ENCODE peak calls at places on chromosome 3, in eight cellular contexts. D is PC-9, W is osteocyte, E is HL-60, V is heart left ventricle, L is GM13977, M is cardiac muscle cell, G is AG09319. X is an unnamed sample.

GRCh38 chr3:195159819-195160175 is 111.2 kb downstream of the XXYLT1 start:
- DNase-seq in D (no peak), M (no peak), E (no peak), W (no peak), G (no peak), L (no peak), V (no peak), X (no peak)

GRCh38 chr3:194622621-194623360 is 10.4 kb downstream of the TMEM44 start:
- DNase-seq in V (no peak), W (no peak), M (no peak), E (no peak), L (no peak), G (no peak), D (no peak), X (no peak)

GRCh38 chr3:62951037-62951613 is 75.9 kb upstream of the CADPS start:
- DNase-seq in M (no peak), D (no peak), L (no peak), G (no peak), W (no peak), E (no peak), V (no peak), X (no peak)

GRCh38 chr3:137642305-137642704 is 121.8 kb upstream of the SOX14 start:
- DNase-seq in V (no peak), W (no peak), E (no peak), G (no peak), M (no peak), L (no peak), D (no peak), X (no peak)

GRCh38 chr3:69391554-69391953 is 5.7 kb upstream of the FRMD4B start:
- DNase-seq in M (no peak), W (no peak), G (no peak), D (no peak), V (no peak), E (no peak), L (no peak), X (no peak)

GRCh38 chr3:111924283-111924682 is 54.5 kb upstream of the ABHD10 start:
- DNase-seq in W (no peak), M (no peak), E (no peak), V (peak), G (no peak), L (no peak), D (peak), X (no peak)

GRCh38 chr3:98903099-98903498 is 1.6 kb upstream of the DCBLD2 start:
- DNase-seq in V (no peak), G (no peak), D (peak), E (no peak), L (no peak), W (no peak), M (no peak), X (no peak)

GRCh38 chr3:101779808-101780366 is 876 bp downstream of the NXPE3 start:
- DNase-seq in E (no peak), G (no peak), D (no peak), W (no peak), L (no peak), M (no peak), V (no peak), X (no peak)

GRCh38 chr3:103126111-103126510 is 691.3 kb downstream of the ZPLD1 start:
- DNase-seq in G (no peak), V (no peak), W (no peak), M (no peak), L (no peak), D (no peak), E (no peak), X (no peak)

GRCh38 chr3:52396011-52396906 is 48.6 kb downstream of the SEMA3G start:
- DNase-seq in G (no peak), L (no peak), M (no peak), D (no peak), W (no peak), E (no peak), V (peak), X (no peak)

GRCh38 chr3:133694288-133695268 is 32.8 kb upstream of the TOPBP1 start:
- DNase-seq in G (no peak), E (no peak), M (no peak), W (no peak), V (no peak), L (no peak), D (no peak), X (no peak)

GRCh38 chr3:177538743-177539730 is 341.8 kb upstream of the TBL1XR1 start:
- DNase-seq in E (no peak), W (no peak), D (no peak), L (no peak), M (no peak), G (no peak), V (no peak), X (no peak)

GRCh38 chr3:131883711-131884407 is 151.0 kb downstream of the CPNE4 start:
- DNase-seq in E (no peak), V (no peak), W (no peak), D (no peak), L (no peak), G (no peak), M (no peak), X (no peak)

GRCh38 chr3:2784627-2785026 is 325.5 kb downstream of the IL5RA start:
- DNase-seq in M (no peak), D (no peak), G (no peak), E (no peak), L (no peak), W (no peak), V (no peak), X (no peak)

GRCh38 chr3:58058654-58059263 is 50.5 kb downstream of the FLNB start:
- DNase-seq in G (no peak), W (no peak), D (no peak), E (no peak), L (no peak), M (no peak), V (no peak), X (no peak)

GRCh38 chr3:72154391-72155300 is 369.7 kb upstream of the PROK2 start:
- DNase-seq in L (no peak), E (no peak), V (no peak), M (no peak), W (no peak), G (no peak), D (no peak), X (no peak)

GRCh38 chr3:173584834-173585831 is 187.6 kb downstream of the NLGN1 start:
- DNase-seq in V (peak), E (no peak), L (no peak), W (no peak), D (peak), M (peak), G (peak), X (no peak)

GRCh38 chr3:16307832-16308531 is 43.0 kb downstream of the OXNAD1 start:
- DNase-seq in G (no peak), L (no peak), W (no peak), M (no peak), E (no peak), D (no peak), V (no peak), X (no peak)

GRCh38 chr3:56911363-56911762 is 109.6 kb upstream of the ARHGEF3 start:
- DNase-seq in G (no peak), M (peak), E (no peak), W (no peak), V (peak), L (no peak), D (no peak), X (no peak)

GRCh38 chr3:129530331-129530761 is 1.9 kb downstream of the RHO start:
- DNase-seq in M (peak), L (no peak), D (no peak), W (no peak), V (no peak), E (no peak), G (peak), X (no peak)

GRCh38 chr3:55615039-55615693 is 128.1 kb upstream of the WNT5A start:
- DNase-seq in G (no peak), M (no peak), V (no peak), D (no peak), L (no peak), W (no peak), E (no peak), X (no peak)

GRCh38 chr3:160919942-160920341 is 163.9 kb downstream of the PPM1L start:
- DNase-seq in G (no peak), V (peak), L (no peak), E (no peak), D (no peak), M (no peak), W (no peak), X (no peak)

GRCh38 chr3:141307351-141308059 is 60.8 kb upstream of the ZBTB38 start:
- DNase-seq in E (no peak), G (no peak), W (no peak), D (no peak), V (no peak), L (no peak), M (no peak), X (no peak)

GRCh38 chr3:19147905-19148767 is at the start of gene KCNH8:
- DNase-seq in E (no peak), M (peak), G (no peak), W (no peak), L (peak), D (peak), V (no peak), X (peak)

GRCh38 chr3:49357466-49358216 is 512 bp downstream of the GPX1 start:
- DNase-seq in V (peak), L (no peak), W (peak), D (peak), M (peak), G (peak), E (peak), X (peak)

GRCh38 chr3:57691411-57692133 is 1.3 kb downstream of the DENND6A start:
- DNase-seq in E (no peak), L (no peak), G (no peak), W (peak), V (no peak), D (no peak), M (no peak), X (no peak)

GRCh38 chr3:58202917-58203360 is 7.8 kb downstream of the DNASE1L3 start:
- DNase-seq in W (no peak), E (no peak), M (no peak), G (no peak), L (no peak), D (no peak), V (no peak), X (peak)

GRCh38 chr3:164478323-164478722 is 600.0 kb downstream of the SI start:
- DNase-seq in V (no peak), L (no peak), D (no peak), W (no peak), E (no peak), G (no peak), M (no peak), X (no peak)

GRCh38 chr3:121481116-121481895 is 64.5 kb downstream of the POLQ start:
- DNase-seq in W (no peak), G (no peak), D (no peak), M (no peak), V (no peak), E (no peak), L (no peak), X (no peak)

GRCh38 chr3:167051421-167051820 is 328.7 kb downstream of the ZBBX start:
- DNase-seq in M (no peak), L (no peak), V (no peak), E (no peak), D (no peak), G (no peak), W (no peak), X (no peak)

GRCh38 chr3:142509079-142509478 is 61.2 kb upstream of the XRN1 start:
- DNase-seq in E (no peak), W (no peak), M (no peak), L (no peak), V (no peak), D (no peak), G (no peak), X (no peak)

GRCh38 chr3:188510366-188510765 is 356.4 kb downstream of the LPP start:
- DNase-seq in M (no peak), E (no peak), W (no peak), G (no peak), V (no peak), D (no peak), L (no peak), X (no peak)

GRCh38 chr3:182843478-182843877 is 50.2 kb downstream of the ATP11B start:
- DNase-seq in V (no peak), E (no peak), G (no peak), L (no peak), M (no peak), D (no peak), W (no peak), X (no peak)

GRCh38 chr3:76487446-76487845 is 552.5 kb upstream of the ROBO2 start:
- DNase-seq in D (no peak), L (no peak), W (no peak), E (no peak), G (no peak), M (no peak), V (no peak), X (no peak)

DNA sequence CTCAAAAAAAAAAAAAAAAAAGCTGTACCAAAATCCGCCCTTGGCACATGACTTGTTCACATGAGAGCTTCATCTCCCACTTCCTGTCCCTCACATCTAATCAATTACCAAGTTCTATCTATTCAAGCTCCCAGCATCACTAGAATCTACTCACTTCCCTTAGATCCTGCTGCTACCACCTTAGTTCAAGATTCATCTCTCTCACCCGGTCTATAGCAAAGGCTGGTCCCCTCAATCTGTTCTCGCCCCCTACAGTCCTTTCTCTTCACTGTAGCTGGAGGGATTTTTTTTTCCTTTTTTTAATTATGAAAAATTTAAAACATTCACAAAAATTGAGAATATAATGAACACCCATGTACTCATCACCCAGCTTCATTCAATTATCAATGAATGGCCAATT is 16.7 kb upstream of the GPR160 start:
- DNase-seq in V (no peak), E (no peak), D (no peak), M (no peak), G (no peak), L (no peak), W (no peak), X (no peak)
- TF ChIP-seq CTCF in V (peak), E (no peak), D (peak), M (peak), G (no peak), L (peak), W (no peak), X (no peak)

GRCh38 chr3:30408105-30408557 is 198.3 kb upstream of the TGFBR2 start:
- DNase-seq in V (no peak), E (peak), D (no peak), L (no peak), G (no peak), M (no peak), W (no peak), X (no peak)
- TF ChIP-seq CTCF in V (no peak), E (no peak), D (no peak), L (no peak), G (no peak), M (no peak), W (peak), X (no peak)

GRCh38 chr3:15269091-15269989 is 63.0 kb downstream of the SH3BP5 start:
- DNase-seq in M (no peak), E (peak), W (peak), V (peak), D (peak), G (peak), L (peak), X (peak)

GRCh38 chr3:15266510-15267376 is 60.7 kb downstream of the CAPN7 start:
- DNase-seq in L (no peak), G (no peak), W (no peak), D (no peak), V (no peak), M (no peak), E (no peak), X (no peak)

GRCh38 chr3:15268033-15268631 is 62.1 kb downstream of the CAPN7 start:
- DNase-seq in G (peak), W (peak), V (peak), M (peak), E (peak), D (peak), L (peak), X (peak)

GRCh38 chr3:15265655-15266509 is 59.8 kb downstream of the CAPN7 start:
- DNase-seq in V (no peak), L (no peak), G (no peak), D (no peak), M (no peak), E (no peak), W (no peak), X (no peak)

DNA sequence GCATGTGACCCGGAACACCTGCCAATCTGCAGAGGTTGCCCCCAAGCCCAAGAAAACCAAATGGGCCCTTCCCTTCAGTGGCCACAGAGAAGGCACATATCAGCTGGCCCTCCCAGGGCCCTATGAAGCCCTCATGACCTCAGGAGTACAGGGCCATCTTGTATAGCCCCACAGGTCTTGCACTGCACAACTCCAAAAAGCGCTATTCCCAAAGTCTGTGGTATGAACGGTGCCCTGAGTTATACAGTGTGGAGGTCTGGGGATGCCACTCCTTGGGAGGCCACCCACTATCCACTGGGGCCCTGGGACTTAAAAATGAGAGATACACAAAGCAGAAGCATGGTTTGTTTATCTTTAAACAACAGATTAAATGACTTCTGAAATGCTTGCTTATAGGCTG is 61.5 kb downstream of the CAPN7 start:
- DNase-seq in M (no peak), D (no peak), L (no peak), G (no peak), V (no peak), W (no peak), E (no peak), X (no peak)
- TF ChIP-seq CTCF in M (no peak), D (no peak), L (no peak), G (no peak), V (no peak), W (no peak), E (no peak), X (no peak)

GRCh38 chr3:34155108-34155507 is 356.7 kb downstream of the PDCD6IP start:
- DNase-seq in D (no peak), V (no peak), M (no peak), G (no peak), L (no peak), E (no peak), W (no peak), X (no peak)
- TF ChIP-seq CTCF in D (no peak), V (no peak), M (no peak), G (no peak), L (no peak), E (no peak), W (no peak), X (no peak)

DNA sequence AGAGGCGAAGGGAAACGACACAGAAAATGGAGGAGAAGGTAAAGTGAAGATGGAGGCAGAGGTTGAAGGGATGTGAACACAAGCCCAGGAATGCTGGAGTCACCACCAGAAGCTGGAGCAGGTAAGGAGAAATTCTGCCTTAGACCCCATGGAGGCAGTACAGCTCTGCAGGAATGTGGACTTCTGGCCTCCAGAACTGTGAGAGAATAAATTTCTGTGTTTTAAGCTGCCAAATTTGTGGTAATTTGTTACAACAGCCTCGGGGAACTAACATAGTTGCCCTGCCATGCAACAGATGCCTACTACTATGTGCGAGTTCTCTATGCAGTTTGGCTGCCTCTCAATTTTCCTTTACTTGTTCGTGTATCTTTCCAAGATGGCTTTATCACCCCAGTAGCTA is 394.1 kb downstream of the TUSC7 start:
- DNase-seq in V (no peak), M (no peak), D (no peak), G (no peak), W (no peak), E (no peak), L (no peak), X (no peak)
- TF ChIP-seq CTCF in V (no peak), M (no peak), D (no peak), G (no peak), W (peak), E (no peak), L (no peak), X (no peak)

DNA sequence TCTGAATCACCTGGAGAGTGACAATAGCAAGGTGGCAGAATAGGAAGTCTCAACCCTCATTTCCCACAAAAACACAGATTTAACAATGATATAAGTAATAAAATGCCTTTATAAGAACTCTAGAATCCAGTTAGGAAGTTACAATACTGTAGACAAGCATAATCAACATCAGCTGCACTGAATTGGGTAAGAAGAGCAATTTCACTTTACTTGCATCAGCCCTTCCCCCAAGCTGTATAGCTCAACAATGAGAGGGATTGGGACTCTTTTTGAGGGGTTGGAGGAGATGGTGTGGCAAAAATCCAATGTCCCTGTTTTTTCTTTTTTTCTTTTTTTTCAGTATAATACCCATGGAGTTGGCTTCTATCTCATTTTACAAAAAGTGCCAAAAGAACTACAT is 63.1 kb downstream of the SERP1 start:
- DNase-seq in D (no peak), M (no peak), V (no peak), G (peak), E (no peak), W (no peak), L (no peak), X (no peak)
- TF ChIP-seq CTCF in D (no peak), M (no peak), V (no peak), G (no peak), E (no peak), W (no peak), L (no peak), X (no peak)

GRCh38 chr3:197122394-197122793 is 92.8 kb upstream of the MELTF start:
- DNase-seq in E (no peak), D (no peak), M (no peak), V (no peak), L (no peak), G (no peak), W (no peak), X (no peak)
- TF ChIP-seq CTCF in E (no peak), D (no peak), M (no peak), V (no peak), L (no peak), G (no peak), W (no peak), X (no peak)

GRCh38 chr3:151011427-151011826 is 38.9 kb upstream of the CLRN1 start:
- DNase-seq in L (no peak), E (no peak), D (no peak), W (no peak), G (no peak), M (peak), V (no peak), X (no peak)

GRCh38 chr3:151009430-151009829 is 36.9 kb upstream of the CLRN1 start:
- DNase-seq in L (no peak), D (no peak), W (no peak), V (no peak), G (no peak), M (no peak), E (no peak), X (no peak)

GRCh38 chr3:151012753-151013152 is 40.2 kb upstream of the CLRN1 start:
- DNase-seq in D (no peak), L (no peak), G (no peak), V (no peak), M (no peak), W (no peak), E (no peak), X (no peak)

GRCh38 chr3:151009981-151010380 is 37.5 kb upstream of the CLRN1 start:
- DNase-seq in G (no peak), V (no peak), M (no peak), L (no peak), E (no peak), W (no peak), D (no peak), X (no peak)

GRCh38 chr3:151008699-151009098 is 36.2 kb upstream of the CLRN1 start:
- DNase-seq in V (no peak), L (no peak), M (peak), G (no peak), E (no peak), D (no peak), W (no peak), X (no peak)
- TF ChIP-seq CTCF in V (no peak), L (no peak), M (peak), G (peak), E (no peak), D (peak), W (peak), X (no peak)

GRCh38 chr3:65617787-65618186 is 420.9 kb downstream of the MAGI1 start:
- DNase-seq in V (no peak), E (no peak), W (no peak), G (no peak), D (no peak), M (no peak), L (no peak), X (no peak)
- TF ChIP-seq CTCF in V (no peak), E (no peak), W (no peak), G (no peak), D (no peak), M (no peak), L (no peak), X (no peak)